ENCODE peak calls at places on chromosomes 6 and 20, in five cellular contexts. Y is bronchial epithelial cell; B is effector memory CD4-positive, alpha-beta T cell; C is EH; L is Calu3. W is an unnamed sample.

GRCh38 chr20:45343445-45343866 is 4.8 kb downstream of the SDC4 start:
- DNase-seq in Y (no peak), L (peak; percentile 76), B (no peak), C (no peak), W (no peak)

GRCh38 chr6:116783852-116784251 is 18.3 kb upstream of the FAM162B start:
- DNase-seq in C (peak; percentile 14), B (no peak), Y (peak; percentile 8), L (no peak), W (no peak)

GRCh38 chr20:9441948-9442347 is 72.4 kb upstream of the LAMP5 start:
- DNase-seq in L (no peak), C (no peak), Y (no peak), B (no peak), W (no peak)

GRCh38 chr6:29887819-29888581 is 54.3 kb upstream of the HLA-A start:
- DNase-seq in C (peak; percentile 57), Y (peak; percentile 13), L (peak; percentile 77), B (peak; percentile 82), W (peak; percentile 81)

GRCh38 chr6:147782302-147782701 is 273.8 kb downstream of the SAMD5 start:
- DNase-seq in C (peak; percentile 64), B (no peak), Y (peak; percentile 46), L (no peak), W (no peak)

GRCh38 chr20:14418441-14418840 is 81.0 kb upstream of the FLRT3 start:
- DNase-seq in Y (no peak), C (no peak), L (no peak), B (no peak), W (no peak)

GRCh38 chr6:151065027-151065815 is 174.5 kb upstream of the AKAP12 start:
- DNase-seq in C (no peak), Y (no peak), L (no peak), B (no peak), W (no peak)

GRCh38 chr6:158923801-158924498 is 76.1 kb downstream of the RSPH3 start:
- DNase-seq in B (no peak), Y (no peak), C (peak; percentile 69), L (no peak), W (no peak)

GRCh38 chr6:113481910-113482309 is 375.2 kb upstream of the MARCKS start:
- DNase-seq in C (no peak), Y (no peak), B (no peak), L (no peak), W (no peak)

GRCh38 chr6:14917101-14917500 is 328.8 kb upstream of the JARID2 start:
- DNase-seq in Y (peak; percentile 32), L (no peak), C (peak; percentile 78), B (no peak), W (no peak)

GRCh38 chr6:158046201-158047119 is 64.8 kb downstream of the SYNJ2 start:
- DNase-seq in L (no peak), C (no peak), B (no peak), Y (no peak), W (no peak)

GRCh38 chr6:143397229-143398222 is 53.0 kb downstream of the ADAT2 start:
- DNase-seq in L (peak; percentile 83), Y (peak; percentile 100), B (peak; percentile 24), C (peak; percentile 77), W (peak; percentile 77)

GRCh38 chr6:37983720-37984501 is 164.4 kb downstream of the ZFAND3 start:
- DNase-seq in C (no peak), L (no peak), B (no peak), Y (no peak), W (no peak)

GRCh38 chr6:162528538-162528937 is 199.0 kb downstream of the PRKN start:
- DNase-seq in L (no peak), Y (no peak), C (no peak), B (no peak), W (no peak)

GRCh38 chr20:58612021-58612700 is 38.9 kb upstream of the STX16 start:
- DNase-seq in Y (no peak), C (no peak), B (no peak), L (no peak), W (no peak)

GRCh38 chr6:138776659-138777058 is 3.1 kb downstream of the CCDC28A start:
- DNase-seq in C (no peak), Y (no peak), L (no peak), B (no peak), W (no peak)

GRCh38 chr6:131762984-131763383 is 44.8 kb upstream of the ENPP1 start:
- DNase-seq in Y (no peak), B (no peak), C (peak; percentile 54), L (no peak), W (no peak)

GRCh38 chr20:63828951-63829350 is 2.1 kb downstream of the ZBTB46 start:
- DNase-seq in B (no peak), C (no peak), Y (no peak), L (no peak), W (no peak)

GRCh38 chr6:29531668-29532067 is 27.9 kb downstream of the UBD start:
- DNase-seq in C (no peak), Y (peak; percentile 20), L (peak; percentile 56), B (no peak), W (no peak)

GRCh38 chr20:32358883-32359632 is 927 bp downstream of the ASXL1 start:
- DNase-seq in Y (peak; percentile 36), B (peak; percentile 55), C (peak; percentile 75), L (peak; percentile 86), W (peak; percentile 65)

GRCh38 chr6:4180653-4181255 is 45.4 kb upstream of the ECI2 start:
- DNase-seq in L (peak; percentile 3), C (peak; percentile 53), Y (peak; percentile 56), B (no peak), W (no peak)

GRCh38 chr6:147154454-147154853 is 49.8 kb upstream of the STXBP5 start:
- DNase-seq in L (no peak), B (no peak), C (peak; percentile 73), Y (peak; percentile 96), W (no peak)

GRCh38 chr6:41939091-41939847 is 2.3 kb downstream of the CCND3 start:
- DNase-seq in L (no peak), B (no peak), Y (no peak), C (peak; percentile 54), W (peak; percentile 23)

GRCh38 chr6:163263196-163263595 is 151.3 kb upstream of the QKI start:
- DNase-seq in L (no peak), C (no peak), Y (no peak), B (no peak), W (no peak)

GRCh38 chr6:3393796-3394195 is 63.1 kb downstream of the SLC22A23 start:
- DNase-seq in B (no peak), Y (no peak), L (no peak), C (no peak), W (no peak)

GRCh38 chr6:31180500-31180899 is 10.0 kb upstream of the POU5F1 start:
- DNase-seq in B (peak; percentile 24), Y (no peak), C (peak; percentile 87), L (peak; percentile 98), W (no peak)

GRCh38 chr20:57746832-57747404 is 37.1 kb upstream of the PMEPA1 start:
- DNase-seq in Y (no peak), C (peak; percentile 5), L (no peak), B (no peak), W (no peak)

GRCh38 chr6:32369678-32370077 is 2.0 kb downstream of the TSBP1 start:
- DNase-seq in L (no peak), B (no peak), C (peak; percentile 78), Y (peak; percentile 96), W (no peak)

GRCh38 chr6:158068893-158069799 is 87.5 kb downstream of the SYNJ2 start:
- DNase-seq in C (peak; percentile 80), Y (peak; percentile 93), B (no peak), L (peak; percentile 77), W (peak; percentile 31)

GRCh38 chr6:158894192-158894591 is 75.0 kb upstream of the EZR start:
- DNase-seq in L (peak; percentile 55), C (peak; percentile 95), Y (peak; percentile 82), B (no peak), W (no peak)

GRCh38 chr6:75424610-75425548 is 68.7 kb downstream of the FILIP1 start:
- DNase-seq in Y (peak; percentile 46), C (peak; percentile 59), L (no peak), B (no peak), W (no peak)

GRCh38 chr20:32062776-32063170 is 10.7 kb downstream of the HCK start:
- DNase-seq in B (no peak), Y (no peak), C (no peak), L (no peak), W (no peak)

GRCh38 chr6:147135211-147135672 is 69.0 kb upstream of the STXBP5 start:
- DNase-seq in L (no peak), B (no peak), C (peak; percentile 38), Y (peak; percentile 92), W (no peak)

GRCh38 chr6:1611322-1611571 is 1.5 kb downstream of the FOXC1 start:
- DNase-seq in B (no peak), C (peak; percentile 54), L (peak; percentile 55), Y (no peak), W (no peak)

W was measured in NK-92 treated with Interleukin-12 subunit alpha and Interleukin-12 subunit beta, amount 100 ng/mL, for 24 hours.